ENCODE peak calls at places on chromosomes 3 and 15, in nine cellular contexts. C is Panc1, O is transverse colon, P is spleen, D is stomach, K is HCT116, U is esophagus muscularis mucosa, A is H1, T is HepG2. J is an unnamed sample. For H3K27me3 and H3K4me1, the result is how much of the 10 kb centered on the place peaks cover.

GRCh38 chr3:128970741-128971048 is 23.2 kb downstream of the CFAP92 start:
- DNase-seq in K (no peak), P (no peak), D (no peak), O (no peak), U (no peak), C (no peak), A (no peak), T (no peak), J (no peak)

GRCh38 chr3:30544811-30545210 is 61.6 kb upstream of the TGFBR2 start:
- DNase-seq in T (no peak), K (no peak), U (no peak), C (peak), P (no peak), D (no peak), O (no peak), A (no peak), J (peak)

GRCh38 chr3:111862415-111862814 is 3.4 kb downstream of the PHLDB2 start:
- DNase-seq in T (no peak), K (no peak), O (no peak), D (no peak), A (no peak), C (no peak), U (no peak), P (no peak), J (no peak)

GRCh38 chr15:90557651-90558084 is 27.9 kb downstream of the CRTC3 start:
- DNase-seq in C (no peak), P (no peak), K (no peak), A (no peak), O (peak), D (peak), U (no peak), T (no peak), J (peak)

GRCh38 chr15:47965297-47965696 is 155.5 kb upstream of the SLC24A5 start:
- DNase-seq in A (no peak), P (no peak), T (no peak), O (no peak), C (no peak), D (no peak), U (no peak), K (no peak), J (no peak)

GRCh38 chr3:178794711-178795110 is 258.5 kb downstream of the KCNMB2 start:
- DNase-seq in K (no peak), T (no peak), C (no peak), D (no peak), A (no peak), U (no peak), P (no peak), O (no peak), J (no peak)

GRCh38 chr3:117699058-117699457 is 989.5 kb downstream of the TUSC7 start:
- DNase-seq in T (no peak), C (no peak), D (no peak), U (no peak), K (no peak), O (no peak), A (no peak), P (no peak), J (no peak)

GRCh38 chr15:65004993-65005392 is 15.3 kb upstream of the SPG21 start:
- DNase-seq in U (no peak), K (no peak), T (no peak), D (no peak), O (no peak), A (no peak), P (no peak), C (no peak), J (no peak)

GRCh38 chr15:99719096-99719541 is 14.1 kb downstream of the LYSMD4 start:
- DNase-seq in O (no peak), T (no peak), K (no peak), C (no peak), U (no peak), D (no peak), P (no peak), A (no peak), J (no peak)

GRCh38 chr15:41511331-41512077 is 2.1 kb downstream of the LTK start:
- DNase-seq in U (no peak), T (no peak), K (no peak), D (peak), O (peak), P (no peak), C (no peak), A (peak), J (no peak)

GRCh38 chr3:42613462-42613861 is 13.0 kb downstream of the NKTR start:
- DNase-seq in D (no peak), O (no peak), U (no peak), T (no peak), A (no peak), C (no peak), K (no peak), P (no peak), J (no peak)

GRCh38 chr3:122484985-122485384 is 29.8 kb downstream of the KPNA1 start:
- DNase-seq in D (peak), U (no peak), T (no peak), O (no peak), P (no peak), A (no peak), C (no peak), K (no peak), J (no peak)

GRCh38 chr3:188720636-188721035 is 451.1 kb upstream of the TPRG1 start:
- DNase-seq in P (no peak), T (peak), K (no peak), U (no peak), C (no peak), O (no peak), A (no peak), D (no peak), J (no peak)

GRCh38 chr3:76685858-76686257 is 354.0 kb upstream of the ROBO2 start:
- DNase-seq in K (no peak), C (no peak), T (peak), O (no peak), U (no peak), D (no peak), A (no peak), P (no peak), J (no peak)

GRCh38 chr3:188468672-188469071 is 314.7 kb downstream of the LPP start:
- DNase-seq in K (no peak), O (peak), U (no peak), P (no peak), C (no peak), A (no peak), D (no peak), T (no peak), J (peak)

GRCh38 chr15:81792646-81793045 is 253.2 kb downstream of the MEX3B start:
- DNase-seq in U (peak), O (no peak), D (no peak), T (no peak), A (peak), P (no peak), K (no peak), C (no peak), J (no peak)

DNA sequence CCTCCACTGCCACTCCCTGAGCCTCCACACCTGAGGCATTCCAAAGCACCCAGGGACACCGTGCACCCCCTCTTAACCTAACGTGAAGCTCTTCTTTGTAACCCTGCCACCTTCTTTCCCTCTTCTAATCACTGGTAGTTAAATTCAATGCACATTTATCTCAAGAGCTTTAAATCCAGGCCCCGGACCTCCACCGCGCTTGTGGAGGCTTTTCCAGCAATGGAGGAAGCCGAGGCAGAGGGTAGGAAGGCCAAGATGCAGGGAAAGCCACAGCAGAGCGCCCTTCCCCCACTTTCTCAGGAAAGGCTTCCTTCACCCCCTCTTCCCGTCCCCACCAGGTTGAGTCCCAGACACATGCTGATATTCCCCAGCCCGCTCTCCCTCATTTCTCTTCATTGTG is 702 bp upstream of the ITGA11 start:
- DNase-seq in O (no peak), C (no peak), T (no peak), U (no peak), D (no peak), K (no peak), P (no peak), A (no peak), J (no peak)
- H3K27me3 ChIP-seq in O (half or more), C (under half), T (under half), U (half or more), D (under half), K (under half), P (under half), A (half or more), J (under half)

GRCh38 chr15:85750807-85751730 is 43.7 kb downstream of the KLHL25 start:
- DNase-seq in A (peak), D (peak), P (peak), O (no peak), U (no peak), C (no peak), K (no peak), T (no peak), J (peak)

GRCh38 chr15:85748729-85749128 is 46.0 kb downstream of the KLHL25 start:
- DNase-seq in U (no peak), D (peak), K (no peak), O (no peak), A (peak), T (no peak), P (peak), C (no peak), J (peak)

GRCh38 chr15:85750319-85750806 is 44.4 kb downstream of the KLHL25 start:
- DNase-seq in A (no peak), C (no peak), P (no peak), D (peak), K (no peak), U (no peak), T (no peak), O (peak), J (peak)

GRCh38 chr15:85748176-85748575 is 46.5 kb downstream of the KLHL25 start:
- DNase-seq in U (no peak), K (no peak), O (no peak), D (peak), P (peak), T (no peak), A (peak), C (no peak), J (peak)

DNA sequence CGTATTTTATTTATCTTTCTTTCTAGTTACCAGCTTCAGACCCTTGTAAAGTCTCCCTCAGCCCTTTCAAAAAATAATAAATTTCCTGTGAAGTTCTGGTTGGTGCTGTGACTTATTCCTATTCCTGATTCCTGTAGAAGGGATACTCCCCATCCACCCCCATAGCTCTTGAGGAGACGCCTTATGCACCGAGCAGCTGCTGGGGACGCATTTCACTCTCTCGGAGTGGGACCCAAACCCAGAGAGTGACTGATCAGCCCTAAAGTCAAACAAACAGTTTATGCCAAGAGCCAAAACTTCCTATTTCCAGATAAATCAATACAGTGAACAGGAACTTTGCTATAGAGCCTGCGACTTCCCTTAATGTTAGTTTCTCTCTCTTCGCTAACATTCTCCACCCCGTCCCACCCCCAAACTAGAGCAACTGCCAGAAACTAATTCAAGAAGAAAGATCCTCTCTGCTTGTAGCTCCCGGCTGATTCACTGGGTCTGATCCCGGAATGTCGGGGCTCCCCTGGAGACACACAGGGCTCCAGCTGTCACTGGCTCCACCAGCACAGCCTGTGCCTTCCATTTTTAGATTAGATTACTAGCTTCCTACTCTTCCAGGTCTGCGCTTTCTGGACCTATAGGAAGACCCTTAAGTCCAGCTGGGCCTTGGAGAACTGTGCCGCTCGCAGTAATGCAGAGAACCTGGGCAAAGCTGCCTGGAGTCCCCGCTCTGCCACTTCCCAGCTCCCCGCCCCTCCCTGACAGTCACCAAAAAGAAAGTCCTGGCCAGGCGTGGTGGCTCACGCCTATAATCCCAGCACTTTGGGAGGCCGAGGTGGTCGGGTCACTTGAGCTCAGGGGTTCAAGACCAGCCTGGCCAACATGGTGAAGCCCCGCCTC is 45.2 kb downstream of the KLHL25 start:
- DNase-seq in U (no peak), O (no peak), P (peak), C (no peak), K (no peak), A (peak), D (peak), T (no peak), J (peak)
- TF ChIP-seq POLR2AphosphoS5 in U (peak), O (peak), P (no peak), C (no peak), K (no peak), A (no peak), D (no peak), T (no peak), J (no peak)

DNA sequence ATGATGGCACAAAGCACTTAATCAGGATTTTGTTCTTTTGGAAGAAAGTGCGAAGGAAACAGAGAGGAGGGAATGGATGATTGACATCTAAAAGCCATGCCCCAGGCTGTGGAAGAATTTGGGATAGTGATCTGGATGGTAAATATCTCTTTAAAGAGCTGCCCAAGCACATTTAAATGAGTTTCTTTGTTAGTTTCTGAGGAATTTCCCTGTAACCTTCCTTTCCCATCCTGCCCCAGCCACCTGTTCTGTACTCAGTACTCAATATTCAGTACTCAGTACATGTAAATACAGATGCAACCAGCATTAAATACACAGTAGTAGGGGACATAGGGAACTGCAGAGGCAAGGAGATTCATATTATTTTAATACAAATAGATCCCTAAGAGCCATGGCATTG is 7.8 kb upstream of the CORO2B start:
- DNase-seq in A (no peak), U (no peak), C (no peak), O (no peak), T (no peak), D (no peak), P (no peak), K (no peak), J (no peak)
- H3K4me1 ChIP-seq in A (under half), U (under half), C (under half), O (under half), T (under half), D (under half), P (under half), K (under half), J (under half)

GRCh38 chr3:172343979-172344378 is 104.3 kb downstream of the GHSR start:
- DNase-seq in A (no peak), O (no peak), D (no peak), C (no peak), U (no peak), K (no peak), P (no peak), T (no peak), J (no peak)
- H3K27me3 ChIP-seq in A (under half), O (under half), D (under half), C (under half), U (under half), K (under half), P (under half), T (under half), J (under half)

DNA sequence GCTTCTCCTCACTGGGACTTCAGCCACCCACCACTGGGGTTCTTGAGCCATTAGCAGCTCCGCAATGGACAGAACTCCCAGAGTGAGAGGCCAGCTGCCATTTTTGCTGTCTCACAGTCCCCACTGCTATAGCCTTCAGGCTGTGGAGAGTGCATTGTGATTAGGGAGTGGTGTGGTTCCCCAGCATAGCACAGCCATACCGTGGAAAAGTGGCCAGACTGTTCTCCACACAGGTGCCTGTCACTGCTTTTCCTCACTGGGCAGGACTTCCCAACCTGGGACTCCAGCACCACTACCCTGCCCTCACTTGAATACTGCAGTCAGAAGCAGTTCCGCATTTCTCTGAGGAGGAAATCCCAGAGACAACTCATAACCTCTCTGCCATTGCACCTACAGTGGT is 270.3 kb upstream of the DCBLD2 start:
- DNase-seq in O (no peak), C (no peak), K (no peak), P (no peak), U (no peak), T (no peak), A (no peak), D (no peak), J (no peak)
- TF ChIP-seq POLR2AphosphoS5 in O (no peak), C (no peak), K (no peak), P (no peak), U (no peak), T (no peak), A (no peak), D (no peak), J (no peak)

DNA sequence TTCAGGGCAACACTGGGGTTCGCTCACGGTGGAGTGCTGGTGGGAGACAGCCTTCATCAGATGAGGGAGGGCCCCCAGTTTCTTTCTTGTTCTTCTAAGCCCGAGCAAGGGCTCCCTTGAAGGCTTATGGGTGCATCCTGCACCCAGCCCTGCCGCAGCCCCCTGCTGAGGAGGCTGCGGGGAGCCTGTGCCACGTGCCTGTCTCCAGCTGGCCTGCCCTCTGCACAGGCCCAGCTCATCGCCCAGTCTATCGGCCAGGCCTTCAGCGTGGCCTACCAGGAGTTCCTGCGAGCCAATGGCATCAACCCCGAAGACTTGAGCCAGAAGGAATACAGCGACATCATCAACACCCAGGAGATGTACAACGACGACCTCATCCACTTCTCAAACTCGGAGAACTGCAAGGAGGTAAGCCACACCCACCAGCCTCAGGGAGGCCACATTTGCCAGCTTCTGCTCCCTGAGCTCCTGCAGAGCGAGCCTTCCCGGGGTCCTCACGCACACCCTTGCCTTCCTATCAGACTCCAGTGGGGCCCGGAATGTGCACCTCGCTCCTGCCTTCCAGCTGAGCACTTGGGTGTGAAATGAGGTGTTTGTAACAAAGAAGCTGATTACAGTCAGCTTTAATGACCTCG is 164.4 kb downstream of the NSMCE3 start:
- DNase-seq in T (no peak), K (no peak), P (peak), O (no peak), U (no peak), A (no peak), D (no peak), C (no peak), J (no peak)
- H3K4me1 ChIP-seq in T (under half), K (under half), P (under half), O (under half), U (under half), A (under half), D (under half), C (under half), J (under half)

DNA sequence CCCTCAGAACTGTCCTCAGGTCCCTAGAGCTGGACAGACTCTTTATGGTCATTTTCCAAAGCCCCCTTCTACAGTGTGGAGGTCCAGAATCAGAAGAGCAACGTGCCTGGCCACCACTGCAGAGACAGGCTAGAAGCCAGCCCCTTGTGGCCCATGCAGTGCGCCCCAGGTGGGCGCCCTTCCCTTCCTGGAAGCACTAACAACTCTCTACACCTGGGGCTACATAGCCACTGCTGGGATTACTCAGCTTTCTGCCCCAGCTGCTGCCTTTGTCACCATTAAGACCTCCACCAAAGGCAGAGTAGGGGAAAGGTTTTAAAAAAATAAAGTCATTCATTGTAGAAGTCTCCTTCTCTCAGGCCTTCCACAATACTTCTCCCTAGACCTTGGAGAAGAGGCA is 2.3 kb downstream of the RASGRP1 start:
- DNase-seq in C (no peak), A (no peak), O (no peak), T (no peak), P (no peak), D (no peak), K (no peak), U (peak), J (no peak)
- H3K27me3 ChIP-seq in C (under half), A (under half), O (under half), T (under half), P (under half), D (under half), K (under half), U (under half), J (under half)

GRCh38 chr15:60344987-60345386 is 52.8 kb downstream of the ANXA2 start:
- DNase-seq in A (no peak), D (no peak), O (no peak), C (no peak), P (no peak), K (no peak), U (no peak), T (no peak), J (no peak)

GRCh38 chr15:60346653-60347052 is 51.1 kb downstream of the ANXA2 start:
- DNase-seq in D (no peak), O (no peak), C (no peak), T (no peak), A (no peak), K (no peak), P (no peak), U (no peak), J (no peak)

GRCh38 chr15:60345616-60346015 is 52.2 kb downstream of the ANXA2 start:
- DNase-seq in A (no peak), C (no peak), P (no peak), D (no peak), O (no peak), U (no peak), T (no peak), K (no peak), J (no peak)

GRCh38 chr15:60347480-60348069 is 50.2 kb downstream of the ANXA2 start:
- DNase-seq in C (no peak), A (no peak), K (no peak), P (no peak), T (no peak), U (no peak), D (no peak), O (no peak), J (no peak)

GRCh38 chr15:60346077-60346476 is 51.7 kb downstream of the ANXA2 start:
- DNase-seq in U (no peak), P (no peak), K (no peak), O (no peak), T (no peak), D (no peak), C (no peak), A (no peak), J (no peak)
- TF ChIP-seq POLR2AphosphoS5 in U (no peak), P (no peak), K (no peak), O (no peak), T (no peak), D (no peak), C (no peak), A (no peak), J (no peak)